ENCODE peak calls at places on chromosomes 13 and 19, in six cellular contexts. One of them, this sample, is unnamed.

GRCh38 chr19:28563964-28564914 is 648.7 kb downstream of the UQCRFS1 start:
- DNase-seq in endothelial cell of umbilical vein: no peak
- DNase-seq in A549: no peak
- DNase-seq in H1: no peak
- DNase-seq in K562: no peak
- DNase-seq in HepG2: no peak
- DNase-seq in this sample: no peak

GRCh38 chr19:48511800-48512503 is at the start of gene LMTK3:
- DNase-seq in endothelial cell of umbilical vein: no peak
- DNase-seq in A549: peak; percentile 75
- DNase-seq in H1: peak; percentile 82
- DNase-seq in K562: peak; percentile 81
- DNase-seq in HepG2: no peak
- DNase-seq in this sample: peak; percentile 71

GRCh38 chr13:107099661-107100060 is 531.7 kb upstream of the ARGLU1 start:
- DNase-seq in endothelial cell of umbilical vein: no peak
- DNase-seq in A549: no peak
- DNase-seq in H1: no peak
- DNase-seq in K562: no peak
- DNase-seq in HepG2: no peak
- DNase-seq in this sample: no peak

GRCh38 chr13:46341112-46341711 is 45.8 kb downstream of the RUBCNL start:
- DNase-seq in endothelial cell of umbilical vein: no peak
- DNase-seq in A549: no peak
- DNase-seq in H1: no peak
- DNase-seq in K562: no peak
- DNase-seq in HepG2: no peak
- DNase-seq in this sample: no peak

GRCh38 chr19:3976495-3977241 is 5.8 kb upstream of the DAPK3 start:
- DNase-seq in endothelial cell of umbilical vein: no peak
- DNase-seq in A549: no peak
- DNase-seq in H1: peak; percentile 48
- DNase-seq in K562: no peak
- DNase-seq in HepG2: no peak
- DNase-seq in this sample: no peak

GRCh38 chr13:113220141-113220598 is 10.8 kb downstream of the CUL4A start:
- DNase-seq in endothelial cell of umbilical vein: no peak
- DNase-seq in A549: no peak
- DNase-seq in H1: no peak
- DNase-seq in K562: peak; percentile 94
- DNase-seq in HepG2: peak; percentile 84
- DNase-seq in this sample: no peak

GRCh38 chr13:107807306-107808073 is 407.8 kb downstream of the LIG4 start:
- DNase-seq in endothelial cell of umbilical vein: peak; percentile 78
- DNase-seq in A549: no peak
- DNase-seq in H1: no peak
- DNase-seq in K562: no peak
- DNase-seq in HepG2: no peak
- DNase-seq in this sample: no peak

GRCh38 chr19:49687150-49687549 is 2.2 kb upstream of the ADM5 start:
- DNase-seq in endothelial cell of umbilical vein: no peak
- DNase-seq in A549: no peak
- DNase-seq in H1: no peak
- DNase-seq in K562: no peak
- DNase-seq in HepG2: no peak
- DNase-seq in this sample: no peak

GRCh38 chr19:55206664-55207500 is 2.4 kb downstream of the PTPRH start:
- DNase-seq in endothelial cell of umbilical vein: peak; percentile 76
- DNase-seq in A549: peak; percentile 100
- DNase-seq in H1: peak; percentile 74
- DNase-seq in K562: peak; percentile 97
- DNase-seq in HepG2: peak; percentile 93
- DNase-seq in this sample: peak; percentile 72

GRCh38 chr19:48681127-48681470 is 8.3 kb upstream of the NTN5 start:
- DNase-seq in endothelial cell of umbilical vein: no peak
- DNase-seq in A549: no peak
- DNase-seq in H1: no peak
- DNase-seq in K562: peak; percentile 64
- DNase-seq in HepG2: no peak
- DNase-seq in this sample: no peak

GRCh38 chr13:73870970-73871935 is 263.0 kb downstream of the KLF12 start:
- DNase-seq in endothelial cell of umbilical vein: peak; percentile 22
- DNase-seq in A549: no peak
- DNase-seq in H1: no peak
- DNase-seq in K562: no peak
- DNase-seq in HepG2: no peak
- DNase-seq in this sample: peak; percentile 19

GRCh38 chr13:66553391-66553790 is 676.7 kb downstream of the PCDH9 start:
- DNase-seq in endothelial cell of umbilical vein: no peak
- DNase-seq in A549: no peak
- DNase-seq in H1: no peak
- DNase-seq in K562: no peak
- DNase-seq in HepG2: no peak
- DNase-seq in this sample: no peak

GRCh38 chr19:42233106-42233505 is 9.3 kb downstream of the GSK3A start:
- DNase-seq in endothelial cell of umbilical vein: no peak
- DNase-seq in A549: no peak
- DNase-seq in H1: no peak
- DNase-seq in K562: no peak
- DNase-seq in HepG2: no peak
- DNase-seq in this sample: no peak

GRCh38 chr19:42233638-42234292 is 8.6 kb downstream of the GSK3A start:
- DNase-seq in endothelial cell of umbilical vein: no peak
- DNase-seq in A549: no peak
- DNase-seq in H1: no peak
- DNase-seq in K562: no peak
- DNase-seq in HepG2: no peak
- DNase-seq in this sample: no peak

GRCh38 chr19:42232435-42232834 is 10.0 kb downstream of the GSK3A start:
- DNase-seq in endothelial cell of umbilical vein: no peak
- DNase-seq in A549: no peak
- DNase-seq in H1: no peak
- DNase-seq in K562: no peak
- DNase-seq in HepG2: no peak
- DNase-seq in this sample: no peak

GRCh38 chr19:42234364-42234763 is 8.0 kb downstream of the GSK3A start:
- DNase-seq in endothelial cell of umbilical vein: no peak
- DNase-seq in A549: no peak
- DNase-seq in H1: no peak
- DNase-seq in K562: no peak
- DNase-seq in HepG2: no peak
- DNase-seq in this sample: no peak

GRCh38 chr19:42235181-42235580 is 7.2 kb downstream of the GSK3A start:
- DNase-seq in endothelial cell of umbilical vein: no peak
- DNase-seq in A549: no peak
- DNase-seq in H1: no peak
- DNase-seq in K562: no peak
- DNase-seq in HepG2: no peak
- DNase-seq in this sample: no peak
- TF ChIP-seq JUN in endothelial cell of umbilical vein: no peak
- TF ChIP-seq JUN in A549: no peak
- TF ChIP-seq JUN in H1: no peak
- TF ChIP-seq JUN in K562: no peak
- TF ChIP-seq JUN in HepG2: no peak
- TF ChIP-seq JUN in this sample: no peak

GRCh38 chr19:8233370-8233769 is 24.2 kb downstream of the CERS4 start:
- DNase-seq in endothelial cell of umbilical vein: no peak
- DNase-seq in A549: no peak
- DNase-seq in H1: no peak
- DNase-seq in K562: no peak
- DNase-seq in HepG2: no peak
- DNase-seq in this sample: no peak
- TF ChIP-seq JUN in endothelial cell of umbilical vein: no peak
- TF ChIP-seq JUN in A549: no peak
- TF ChIP-seq JUN in H1: no peak
- TF ChIP-seq JUN in K562: no peak
- TF ChIP-seq JUN in HepG2: no peak
- TF ChIP-seq JUN in this sample: no peak

GRCh38 chr13:98173431-98173921 is 3.6 kb downstream of the RNF113B start:
- DNase-seq in endothelial cell of umbilical vein: peak; percentile 61
- DNase-seq in A549: no peak
- DNase-seq in H1: no peak
- DNase-seq in K562: no peak
- DNase-seq in HepG2: peak; percentile 95
- DNase-seq in this sample: no peak

GRCh38 chr13:98174321-98174720 is 2.7 kb downstream of the RNF113B start:
- DNase-seq in endothelial cell of umbilical vein: no peak
- DNase-seq in A549: no peak
- DNase-seq in H1: no peak
- DNase-seq in K562: no peak
- DNase-seq in HepG2: no peak
- DNase-seq in this sample: no peak

GRCh38 chr13:98174995-98175394 is 2.1 kb downstream of the RNF113B start:
- DNase-seq in endothelial cell of umbilical vein: no peak
- DNase-seq in A549: no peak
- DNase-seq in H1: no peak
- DNase-seq in K562: no peak
- DNase-seq in HepG2: no peak
- DNase-seq in this sample: no peak

GRCh38 chr13:98171806-98172569 is 5.1 kb downstream of the RNF113B start:
- DNase-seq in endothelial cell of umbilical vein: peak; percentile 48
- DNase-seq in A549: no peak
- DNase-seq in H1: no peak
- DNase-seq in K562: peak; percentile 2
- DNase-seq in HepG2: no peak
- DNase-seq in this sample: no peak

GRCh38 chr13:98172570-98173405 is 4.3 kb downstream of the RNF113B start:
- DNase-seq in endothelial cell of umbilical vein: no peak
- DNase-seq in A549: no peak
- DNase-seq in H1: no peak
- DNase-seq in K562: no peak
- DNase-seq in HepG2: no peak
- DNase-seq in this sample: no peak
- TF ChIP-seq JUN in endothelial cell of umbilical vein: no peak
- TF ChIP-seq JUN in A549: no peak
- TF ChIP-seq JUN in H1: no peak
- TF ChIP-seq JUN in K562: no peak
- TF ChIP-seq JUN in HepG2: no peak
- TF ChIP-seq JUN in this sample: no peak

GRCh38 chr19:32651729-32652140 is 23.2 kb downstream of the ANKRD27 start:
- DNase-seq in endothelial cell of umbilical vein: no peak
- DNase-seq in A549: peak; percentile 44
- DNase-seq in H1: peak; percentile 77
- DNase-seq in K562: no peak
- DNase-seq in HepG2: no peak
- DNase-seq in this sample: peak; percentile 78

GRCh38 chr19:32653626-32653968 is 21.4 kb downstream of the ANKRD27 start:
- DNase-seq in endothelial cell of umbilical vein: no peak
- DNase-seq in A549: no peak
- DNase-seq in H1: no peak
- DNase-seq in K562: no peak
- DNase-seq in HepG2: no peak
- DNase-seq in this sample: no peak

GRCh38 chr19:32650671-32651070 is 24.3 kb downstream of the ANKRD27 start:
- DNase-seq in endothelial cell of umbilical vein: no peak
- DNase-seq in A549: no peak
- DNase-seq in H1: no peak
- DNase-seq in K562: no peak
- DNase-seq in HepG2: no peak
- DNase-seq in this sample: no peak

GRCh38 chr19:32649751-32650150 is 25.2 kb downstream of the ANKRD27 start:
- DNase-seq in endothelial cell of umbilical vein: no peak
- DNase-seq in A549: no peak
- DNase-seq in H1: no peak
- DNase-seq in K562: no peak
- DNase-seq in HepG2: no peak
- DNase-seq in this sample: no peak

DNA sequence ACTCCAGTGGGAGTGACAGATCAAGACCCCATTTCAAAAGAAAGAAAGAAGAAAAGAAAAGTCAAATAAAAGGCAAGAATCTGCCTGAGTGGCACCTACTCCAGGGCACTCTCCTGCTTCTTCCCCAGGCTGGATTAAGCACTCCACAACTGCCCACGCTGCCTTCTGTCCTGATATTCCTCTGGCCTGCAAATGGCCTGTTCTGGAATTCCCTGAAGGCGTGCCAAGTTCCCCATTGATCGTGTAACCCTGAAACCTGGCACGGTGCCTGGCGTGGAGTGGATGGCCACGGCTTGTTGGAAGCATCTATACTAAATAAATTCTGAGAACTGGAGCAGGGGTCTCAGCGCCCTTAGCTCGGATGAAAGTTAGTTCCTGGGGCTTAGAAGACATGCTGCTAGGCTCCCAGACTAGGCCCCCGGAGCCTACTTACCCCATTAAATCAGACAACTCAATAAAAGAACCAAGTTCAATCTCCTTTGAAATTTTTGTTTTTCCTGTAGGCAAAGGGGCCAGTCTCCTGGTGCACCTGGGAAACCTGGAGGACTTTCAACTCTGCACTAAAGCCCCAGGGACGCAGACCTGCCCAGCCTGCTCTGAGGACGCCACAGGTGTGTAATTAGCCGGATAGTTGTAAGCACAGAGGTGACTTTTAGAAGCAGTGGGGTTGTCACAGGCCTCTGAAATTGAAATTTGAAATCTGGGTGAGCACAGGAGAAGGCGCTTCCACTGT is 21.9 kb downstream of the ANKRD27 start:
- DNase-seq in endothelial cell of umbilical vein: peak; percentile 53
- DNase-seq in A549: no peak
- DNase-seq in H1: no peak
- DNase-seq in K562: no peak
- DNase-seq in HepG2: no peak
- DNase-seq in this sample: no peak
- TF ChIP-seq JUN in endothelial cell of umbilical vein: no peak
- TF ChIP-seq JUN in A549: no peak
- TF ChIP-seq JUN in H1: no peak
- TF ChIP-seq JUN in K562: no peak
- TF ChIP-seq JUN in HepG2: no peak
- TF ChIP-seq JUN in this sample: no peak

DNA sequence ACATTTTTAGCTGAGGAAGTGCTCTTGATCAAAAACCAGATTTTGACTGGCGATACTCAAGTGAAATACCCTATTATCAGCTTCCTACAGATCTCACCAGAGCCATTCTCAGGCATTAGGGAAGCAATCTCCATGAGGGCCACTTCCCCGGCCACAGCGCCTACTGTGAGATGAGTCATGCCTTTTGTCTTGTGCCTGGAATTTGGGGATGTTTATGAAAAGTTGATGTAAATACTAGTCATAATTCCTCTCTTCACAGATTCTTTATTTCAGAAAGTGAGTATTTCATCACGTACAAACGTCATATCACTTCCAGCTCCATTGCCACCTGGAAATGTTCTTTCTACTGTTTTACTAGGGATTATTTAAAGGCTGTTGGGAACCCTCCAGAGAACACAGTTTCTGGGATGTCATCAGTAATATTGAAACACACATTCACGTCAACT is 25.3 kb upstream of the SLC46A3 start:
- DNase-seq in endothelial cell of umbilical vein: peak; percentile 96
- DNase-seq in A549: no peak
- DNase-seq in H1: peak; percentile 44
- DNase-seq in K562: peak; percentile 38
- DNase-seq in HepG2: no peak
- DNase-seq in this sample: no peak
- TF ChIP-seq JUN in endothelial cell of umbilical vein: peak; percentile 96
- TF ChIP-seq JUN in A549: no peak
- TF ChIP-seq JUN in H1: peak; percentile 70
- TF ChIP-seq JUN in K562: peak; percentile 83
- TF ChIP-seq JUN in HepG2: no peak
- TF ChIP-seq JUN in this sample: no peak

This sample was measured in WTC11.